ENCODE peak calls at places on chromosomes 13 and 19, in ten cellular contexts. B is heart left ventricle, E is AG10803, C is heart right ventricle, F is Calu3, Q is thyroid gland, J is GM12864, Z is stomach, X is tibial nerve, H is endothelial cell. R is an unnamed sample.
A peak's percentile ranks its signal among the peaks of the same experiment; 100 is the strongest.

GRCh38 chr13:75299913-75300862 is 181.8 kb downstream of the TBC1D4 start:
- DNase-seq in B (no peak), E (peak; percentile 50), C (no peak), F (no peak), Q (no peak), J (peak; percentile 48), Z (no peak), X (no peak), H (no peak), R (no peak)

GRCh38 chr19:38596057-38596981 is 21.4 kb downstream of the MAP4K1 start:
- DNase-seq in B (no peak), E (no peak), C (no peak), F (peak; percentile 76), Q (peak; percentile 24), J (no peak), Z (peak; percentile 72), X (no peak), H (peak; percentile 62), R (peak; percentile 64)

GRCh38 chr19:2190848-2191455 is 27.2 kb downstream of the DOT1L start:
- DNase-seq in B (no peak), E (no peak), C (no peak), F (no peak), Q (no peak), J (no peak), Z (no peak), X (no peak), H (no peak), R (no peak)

GRCh38 chr13:63636231-63636993 is 2220.8 kb upstream of the PCDH20 start:
- DNase-seq in B (no peak), E (no peak), C (no peak), F (peak; percentile 0), Q (no peak), J (no peak), Z (no peak), X (no peak), H (peak; percentile 5), R (no peak)

GRCh38 chr19:3474015-3474414 is 6.3 kb downstream of the SMIM24 start:
- DNase-seq in B (no peak), E (no peak), C (no peak), F (no peak), Q (no peak), J (no peak), Z (peak; percentile 72), X (no peak), H (no peak), R (no peak)

GRCh38 chr13:45718992-45719391 is 16.9 kb downstream of the CBY2 start:
- DNase-seq in B (no peak), E (peak; percentile 48), C (no peak), F (no peak), Q (no peak), J (no peak), Z (no peak), X (no peak), H (peak; percentile 15), R (no peak)

GRCh38 chr19:55258476-55258827 is 365 bp downstream of the PPP6R1 start:
- DNase-seq in B (no peak), E (no peak), C (no peak), F (no peak), Q (peak; percentile 32), J (no peak), Z (no peak), X (no peak), H (peak; percentile 34), R (no peak)

GRCh38 chr19:14370169-14370998 is 10.9 kb upstream of the ADGRE5 start:
- DNase-seq in B (no peak), E (no peak), C (no peak), F (no peak), Q (no peak), J (no peak), Z (no peak), X (no peak), H (no peak), R (no peak)

GRCh38 chr13:109787135-109787954 is 962 bp upstream of the IRS2 start:
- DNase-seq in B (no peak), E (peak; percentile 49), C (peak; percentile 28), F (no peak), Q (peak; percentile 55), J (no peak), Z (peak; percentile 47), X (no peak), H (peak; percentile 40), R (peak; percentile 71)

GRCh38 chr13:30346159-30346788 is 38.9 kb upstream of the KATNAL1 start:
- DNase-seq in B (no peak), E (no peak), C (no peak), F (peak; percentile 16), Q (peak; percentile 27), J (peak; percentile 66), Z (peak; percentile 59), X (no peak), H (no peak), R (no peak)

GRCh38 chr19:6484831-6485230 is 3.2 kb upstream of the DENND1C start:
- DNase-seq in B (no peak), E (no peak), C (no peak), F (no peak), Q (no peak), J (no peak), Z (no peak), X (no peak), H (no peak), R (no peak)

GRCh38 chr19:13195678-13196077 is 45.5 kb downstream of the IER2 start:
- DNase-seq in B (no peak), E (no peak), C (no peak), F (peak; percentile 64), Q (peak; percentile 34), J (peak; percentile 61), Z (peak; percentile 83), X (no peak), H (peak; percentile 72), R (no peak)
- TF ChIP-seq CTCF in B (no peak), E (no peak), C (no peak), F (no peak), Q (no peak), J (peak; percentile 83), Z (no peak), X (peak; percentile 42), H (peak; percentile 61), R (no peak)

DNA sequence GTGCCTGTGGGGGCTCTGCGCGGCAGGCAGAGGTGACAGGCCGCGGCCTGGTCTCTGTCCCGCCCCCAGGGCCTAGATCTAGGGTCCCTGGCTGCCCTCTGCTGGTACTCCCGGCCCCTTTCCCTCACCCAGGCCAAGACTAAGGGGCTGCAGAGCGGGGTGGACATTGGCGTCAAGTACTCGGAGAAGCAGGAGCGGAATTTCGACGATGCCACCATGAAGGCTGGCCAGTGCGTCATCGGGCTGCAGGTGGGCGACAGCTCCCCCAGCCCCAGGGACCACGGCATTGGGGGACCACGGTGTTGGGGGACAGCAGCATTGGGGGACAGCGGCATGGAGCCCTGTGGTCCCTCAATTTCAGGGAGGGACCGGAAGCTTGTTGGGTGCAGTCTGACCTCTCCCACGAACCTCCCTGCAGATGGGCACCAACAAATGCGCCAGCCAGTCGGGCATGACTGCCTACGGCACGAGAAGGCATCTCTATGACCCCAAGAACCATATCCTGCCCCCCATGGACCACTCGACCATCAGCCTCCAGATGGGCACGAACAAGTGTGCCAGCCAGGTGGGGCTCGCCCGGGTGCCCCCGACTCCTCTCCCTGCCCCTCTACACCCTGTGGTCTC is 3.8 kb upstream of the ABCA7 start:
- DNase-seq in B (no peak), E (no peak), C (no peak), F (no peak), Q (no peak), J (no peak), Z (no peak), X (no peak), H (no peak), R (no peak)
- TF ChIP-seq CTCF in B (no peak), E (peak; percentile 2), C (no peak), F (no peak), Q (no peak), J (no peak), Z (no peak), X (no peak), H (no peak), R (no peak)

DNA sequence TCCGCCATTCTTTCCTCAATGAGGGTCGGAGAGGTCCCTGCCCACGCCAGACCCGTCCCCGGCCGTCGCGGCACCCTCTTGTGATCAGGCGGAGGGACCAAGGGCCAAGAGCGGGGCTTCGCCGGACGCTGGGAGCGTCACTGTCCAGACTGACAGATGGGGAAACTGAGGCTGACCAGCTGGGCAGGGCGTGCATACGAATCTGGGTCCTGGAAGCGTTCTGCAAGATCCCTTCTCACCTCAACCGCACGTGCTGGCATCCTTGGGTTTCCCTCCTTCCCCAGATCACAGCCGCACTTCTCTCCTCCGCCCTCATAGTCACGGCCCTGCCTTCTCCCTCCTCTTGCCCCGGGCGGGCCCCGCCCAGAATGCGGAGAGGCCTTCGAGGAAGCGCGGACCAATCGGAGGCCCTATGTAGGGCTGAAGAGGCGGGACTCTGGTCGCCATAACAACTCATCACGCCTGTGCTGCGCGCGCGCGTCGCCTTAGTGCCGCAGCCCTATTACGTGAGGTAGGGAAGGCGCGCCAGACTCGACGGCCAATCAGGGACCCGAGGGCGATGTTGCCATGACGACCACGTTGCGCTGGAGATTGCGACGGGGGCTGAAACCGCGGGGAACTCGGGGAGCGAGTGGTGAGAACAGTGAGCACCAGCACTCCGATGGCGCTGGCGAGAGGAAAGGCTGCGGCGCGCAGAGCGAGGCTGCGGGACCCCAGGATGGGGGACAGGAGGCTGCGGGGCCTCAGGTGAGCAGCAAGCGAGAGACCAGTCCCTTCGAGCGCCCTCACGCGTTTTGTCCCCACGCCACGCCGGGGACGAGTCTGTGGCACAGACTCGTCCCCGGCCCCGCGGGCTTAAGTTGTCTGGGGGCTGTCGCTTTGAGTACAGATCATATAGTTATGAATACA is 5.7 kb downstream of the RNF225 start:
- DNase-seq in B (peak; percentile 100), E (peak; percentile 99), C (peak; percentile 99), F (peak; percentile 99), Q (peak; percentile 100), J (peak; percentile 97), Z (peak; percentile 100), X (peak; percentile 100), H (peak; percentile 98), R (peak; percentile 99)
- TF ChIP-seq CTCF in B (peak; percentile 15), E (no peak), C (no peak), F (no peak), Q (no peak), J (peak; percentile 18), Z (no peak), X (no peak), H (no peak), R (no peak)

GRCh38 chr19:16527334-16527935 is 14.8 kb downstream of the CHERP start:
- DNase-seq in B (no peak), E (no peak), C (no peak), F (peak; percentile 5), Q (no peak), J (no peak), Z (no peak), X (no peak), H (no peak), R (no peak)

GRCh38 chr19:16529466-16530144 is 12.6 kb downstream of the CHERP start:
- DNase-seq in B (no peak), E (no peak), C (no peak), F (no peak), Q (no peak), J (no peak), Z (no peak), X (no peak), H (no peak), R (no peak)

GRCh38 chr19:16530540-16531379 is 11.5 kb downstream of the CHERP start:
- DNase-seq in B (no peak), E (no peak), C (no peak), F (no peak), Q (no peak), J (no peak), Z (no peak), X (no peak), H (no peak), R (no peak)

GRCh38 chr19:16525751-16526481 is 16.3 kb downstream of the CHERP start:
- DNase-seq in B (no peak), E (no peak), C (no peak), F (no peak), Q (no peak), J (no peak), Z (no peak), X (no peak), H (no peak), R (no peak)

GRCh38 chr19:16527971-16528521 is 14.2 kb downstream of the CHERP start:
- DNase-seq in B (no peak), E (no peak), C (no peak), F (no peak), Q (no peak), J (no peak), Z (peak; percentile 41), X (no peak), H (peak; percentile 46), R (no peak)
- TF ChIP-seq CTCF in B (peak; percentile 27), E (peak; percentile 28), C (no peak), F (peak; percentile 30), Q (no peak), J (peak; percentile 74), Z (no peak), X (no peak), H (peak; percentile 39), R (no peak)